ENCODE peak calls at places on chromosomes 1 and 21, in seven cellular contexts. W is Calu3; S is glomerular endothelial cell; V is activated CD4-positive, alpha-beta T cell treated with anti-CD3 and anti-CD28 coated beads, Interleukin-2, amount 50 U/mL, for 48 hours; Y is nephron progenitor cell; K is brain microvascular endothelial cell; B is activated naive CD8-positive, alpha-beta T cell treated with anti-CD3 and anti-CD28 coated beads, Interleukin-2, amount 50 U/mL, for 24 hours. O is an unnamed sample.

GRCh38 chr1:3231826-3232225 is 162.8 kb downstream of the PRDM16 start:
- DNase-seq in W (no peak), S (no peak), V (no peak), Y (no peak), K (no peak), B (no peak), O (no peak)

GRCh38 chr1:109979489-109980091 is 5.0 kb upstream of the AHCYL1 start:
- DNase-seq in W (no peak), S (peak), V (no peak), Y (no peak), K (peak), B (no peak), O (peak)

GRCh38 chr1:17768651-17769241 is 13.6 kb downstream of the ACTL8 start:
- DNase-seq in W (no peak), S (no peak), V (no peak), Y (no peak), K (peak), B (no peak), O (peak)

GRCh38 chr1:161727343-161727924 is 6.1 kb downstream of the FCRLB start:
- DNase-seq in W (no peak), S (no peak), V (peak), Y (no peak), K (peak), B (peak), O (no peak)

GRCh38 chr1:177181631-177182291 is 11.0 kb downstream of the BRINP2 start:
- DNase-seq in W (peak), S (no peak), V (peak), Y (peak), K (peak), B (peak), O (peak)

GRCh38 chr21:37862536-37862935 is 53.7 kb downstream of the KCNJ6 start:
- DNase-seq in W (peak), S (no peak), V (no peak), Y (no peak), K (peak), B (no peak), O (peak)

GRCh38 chr1:63624911-63625310 is 31.7 kb downstream of the PGM1 start:
- DNase-seq in W (no peak), S (no peak), V (no peak), Y (no peak), K (peak), B (no peak), O (peak)

GRCh38 chr1:85223334-85223733 is 22.5 kb upstream of the SYDE2 start:
- DNase-seq in W (no peak), S (no peak), V (no peak), Y (no peak), K (no peak), B (no peak), O (no peak)

GRCh38 chr1:9706178-9706577 is 54.6 kb downstream of the PIK3CD start:
- DNase-seq in W (no peak), S (no peak), V (no peak), Y (no peak), K (no peak), B (no peak), O (no peak)

GRCh38 chr1:173206816-173207595 is at the start of gene TNFSF4:
- DNase-seq in W (no peak), S (no peak), V (peak), Y (no peak), K (no peak), B (peak), O (no peak)

GRCh38 chr1:21184266-21184665 is 7.6 kb upstream of the EIF4G3 start:
- DNase-seq in W (no peak), S (no peak), V (no peak), Y (no peak), K (no peak), B (no peak), O (no peak)

GRCh38 chr1:226950875-226951274 is 10.8 kb downstream of the COQ8A start:
- DNase-seq in W (no peak), S (no peak), V (no peak), Y (no peak), K (no peak), B (no peak), O (no peak)

GRCh38 chr1:185813401-185813979 is 79.3 kb downstream of the HMCN1 start:
- DNase-seq in W (peak), S (no peak), V (no peak), Y (no peak), K (peak), B (no peak), O (peak)

O was measured in ACHN.